ENCODE peak calls at places on chromosomes 7 and 10, in six cellular contexts. N is upper lobe of right lung; W is CD8-positive, alpha-beta T cell; P is colonic mucosa; S is neural progenitor cell; H is heart right ventricle. Z is an unnamed sample. For H3K4me1, the result is how much of the 10 kb centered on the place peaks cover.

GRCh38 chr7:155920068-155920461 is 107.8 kb upstream of the SHH start:
- DNase-seq in P (no peak), W (no peak), H (no peak), S (no peak), N (no peak), Z (no peak)

GRCh38 chr7:2971914-2972530 is 71.6 kb downstream of the CARD11 start:
- DNase-seq in W (no peak), S (no peak), P (no peak), H (no peak), N (no peak), Z (no peak)

GRCh38 chr7:83827036-83827435 is 178.1 kb upstream of the SEMA3E start:
- DNase-seq in P (no peak), W (no peak), N (no peak), H (no peak), S (no peak), Z (no peak)

GRCh38 chr7:139773372-139773771 is 4.4 kb downstream of the HIPK2 start:
- DNase-seq in N (no peak), S (no peak), W (no peak), P (no peak), H (no peak), Z (no peak)

GRCh38 chr7:17721736-17722285 is 218.5 kb downstream of the SNX13 start:
- DNase-seq in N (no peak), H (no peak), W (no peak), P (no peak), S (peak), Z (no peak)

GRCh38 chr7:149422914-149423285 is 38.0 kb downstream of the ZNF777 start:
- DNase-seq in W (peak), S (no peak), N (peak), P (peak), H (no peak), Z (no peak)

GRCh38 chr10:119917777-119918176 is 25.2 kb downstream of the SEC23IP start:
- DNase-seq in H (no peak), W (no peak), P (no peak), N (no peak), S (no peak), Z (no peak)

GRCh38 chr7:93973134-93973533 is 31.0 kb downstream of the BET1 start:
- DNase-seq in N (no peak), P (no peak), S (no peak), H (no peak), W (no peak), Z (no peak)

GRCh38 chr10:110932505-110933180 is 13.2 kb downstream of the SHOC2 start:
- DNase-seq in S (no peak), N (no peak), P (no peak), H (no peak), W (no peak), Z (no peak)

GRCh38 chr7:15603124-15603523 is 41.3 kb upstream of the AGMO start:
- DNase-seq in P (no peak), H (no peak), N (no peak), W (no peak), S (no peak), Z (no peak)

GRCh38 chr7:129778770-129779601 is 167.5 kb downstream of the NRF1 start:
- DNase-seq in P (peak), H (no peak), W (no peak), S (peak), N (no peak), Z (no peak)

GRCh38 chr7:20449146-20449648 is 118.5 kb downstream of the ITGB8 start:
- DNase-seq in P (no peak), W (no peak), S (no peak), H (no peak), N (no peak), Z (no peak)

GRCh38 chr7:73966941-73967831 is 60.8 kb upstream of the ELN start:
- DNase-seq in P (no peak), H (no peak), W (no peak), N (peak), S (peak), Z (no peak)

GRCh38 chr7:112414855-112415490 is 35.3 kb upstream of the IFRD1 start:
- DNase-seq in W (no peak), H (no peak), N (no peak), S (peak), P (no peak), Z (no peak)

GRCh38 chr10:132122097-132122861 is 56.5 kb downstream of the JAKMIP3 start:
- DNase-seq in N (no peak), W (no peak), S (no peak), H (no peak), P (no peak), Z (no peak)

GRCh38 chr7:35754741-35755140 is 46.1 kb upstream of the SEPTIN7 start:
- DNase-seq in H (no peak), P (no peak), W (no peak), S (no peak), N (no peak), Z (no peak)

GRCh38 chr10:102421645-102422585 is 1.3 kb downstream of the FBXL15 start:
- DNase-seq in P (peak), N (peak), H (no peak), W (no peak), S (peak), Z (no peak)

GRCh38 chr7:44140341-44140740 is 791 bp downstream of the MYL7 start:
- DNase-seq in H (no peak), P (no peak), S (no peak), W (no peak), N (peak), Z (no peak)

GRCh38 chr10:33211123-33211878 is 123.2 kb downstream of the NRP1 start:
- DNase-seq in P (no peak), W (no peak), S (no peak), H (no peak), N (no peak), Z (peak)

GRCh38 chr7:123148813-123149212 is 51.0 kb downstream of the SLC13A1 start:
- DNase-seq in W (no peak), H (no peak), S (no peak), P (no peak), N (no peak), Z (no peak)

DNA sequence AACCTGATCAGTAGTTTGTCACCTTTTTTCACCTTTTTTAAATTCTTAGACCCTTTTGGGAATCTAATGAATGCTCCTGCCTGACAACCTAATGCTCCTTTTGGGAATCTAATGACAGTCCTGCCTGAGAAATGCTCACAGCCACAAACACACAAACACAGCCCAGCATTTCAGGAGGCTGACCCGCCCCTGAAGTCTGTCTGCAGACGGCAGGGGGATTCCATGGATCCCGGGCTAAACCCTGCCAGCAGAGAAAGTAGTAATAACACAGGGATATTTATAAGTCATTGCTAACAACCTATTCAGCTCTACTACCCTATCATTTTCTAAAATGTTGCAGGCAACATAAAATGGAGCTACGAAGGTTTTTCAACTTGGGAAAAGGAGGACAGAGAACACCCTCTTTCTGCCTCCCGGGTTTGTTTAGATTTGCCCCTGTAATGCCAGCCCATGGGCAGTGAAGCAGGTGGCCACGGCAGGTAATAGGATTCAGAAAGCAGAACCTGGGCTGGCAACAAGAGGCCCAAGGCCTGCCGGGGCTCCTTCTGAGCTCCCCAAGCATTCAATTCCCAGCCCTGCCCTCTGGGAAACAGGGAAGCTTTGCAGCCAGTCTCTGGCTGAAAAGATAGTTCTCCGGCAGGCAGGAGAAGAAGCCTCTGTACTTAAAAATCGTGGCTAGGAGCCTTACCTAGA is 65.2 kb downstream of the CREB3L2 start:
- DNase-seq in H (no peak), S (peak), N (no peak), W (no peak), P (no peak), Z (no peak)
- H3K4me1 ChIP-seq in H (half or more), S (under half), N (half or more), W (under half), P (under half), Z (under half)

GRCh38 chr7:14579971-14580370 is 322.6 kb downstream of the DGKB start:
- DNase-seq in N (no peak), H (no peak), W (no peak), S (no peak), P (peak), Z (no peak)

GRCh38 chr7:14585232-14585631 is 317.3 kb downstream of the DGKB start:
- DNase-seq in N (no peak), H (no peak), P (no peak), W (no peak), S (no peak), Z (no peak)

GRCh38 chr7:14582010-14582409 is 320.5 kb downstream of the DGKB start:
- DNase-seq in S (no peak), N (no peak), P (no peak), W (no peak), H (no peak), Z (no peak)

GRCh38 chr7:14583518-14583917 is 319.0 kb downstream of the DGKB start:
- DNase-seq in N (no peak), P (no peak), H (no peak), W (no peak), S (no peak), Z (no peak)
- H3K4me1 ChIP-seq in N (under half), P (under half), H (under half), W (under half), S (under half), Z (under half)

GRCh38 chr7:159097661-159098423 is 46.8 kb downstream of the VIPR2 start:
- DNase-seq in P (no peak), H (no peak), W (no peak), S (peak), N (peak), Z (peak)

GRCh38 chr7:159098795-159099194 is 45.9 kb downstream of the VIPR2 start:
- DNase-seq in W (no peak), S (no peak), N (peak), P (no peak), H (no peak), Z (no peak)

GRCh38 chr7:159099711-159100231 is 44.9 kb downstream of the VIPR2 start:
- DNase-seq in N (peak), H (no peak), S (no peak), W (no peak), P (no peak), Z (peak)

GRCh38 chr7:159099217-159099655 is 45.4 kb downstream of the VIPR2 start:
- DNase-seq in P (no peak), N (peak), S (no peak), W (no peak), H (no peak), Z (no peak)

DNA sequence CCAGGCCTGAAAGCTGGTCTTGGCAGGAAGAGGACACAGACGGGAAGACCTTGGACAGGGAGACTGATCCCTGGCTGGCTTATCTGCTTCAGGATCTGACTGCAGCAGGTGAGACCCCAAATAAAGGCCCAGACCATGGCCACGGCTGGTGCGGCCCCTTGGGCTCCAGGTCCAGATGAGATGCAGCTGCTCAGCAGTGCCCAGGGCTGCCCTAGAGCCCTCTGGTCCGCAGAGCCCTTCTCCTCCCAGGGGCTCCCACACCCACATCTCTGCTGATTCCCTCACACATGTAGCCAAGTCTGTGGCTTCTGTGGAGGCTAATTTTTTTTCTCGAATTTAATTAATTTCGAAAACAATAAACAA is 46.3 kb downstream of the VIPR2 start:
- DNase-seq in P (no peak), H (no peak), S (no peak), W (no peak), N (peak), Z (peak)
- H3K4me1 ChIP-seq in P (under half), H (under half), S (under half), W (under half), N (under half), Z (half or more)

DNA sequence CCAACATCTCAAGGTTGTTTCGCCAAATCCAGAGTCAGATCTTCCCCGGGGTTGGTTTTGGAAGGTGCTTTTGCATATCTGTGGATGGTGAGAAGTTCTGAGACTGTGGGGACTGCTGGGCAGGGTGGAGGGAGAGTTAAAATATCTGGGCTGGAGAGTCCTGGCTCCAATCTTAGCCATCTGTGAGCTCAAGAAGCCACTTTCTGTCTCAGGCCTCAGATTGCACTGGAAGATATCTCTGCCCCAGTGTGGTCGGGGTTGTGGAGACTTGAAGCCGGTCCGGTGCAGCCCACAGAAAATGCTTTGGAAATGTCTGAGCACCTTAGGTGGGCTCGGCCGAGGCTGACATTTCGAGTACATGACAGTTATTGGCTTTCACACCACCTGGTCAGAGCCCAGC is 72.2 kb upstream of the SFMBT2 start:
- DNase-seq in N (no peak), S (no peak), P (no peak), W (no peak), H (no peak), Z (no peak)
- H3K4me1 ChIP-seq in N (under half), S (under half), P (under half), W (half or more), H (under half), Z (under half)

GRCh38 chr7:151250181-151251095 is 1.9 kb upstream of the SMARCD3 start:
- DNase-seq in N (no peak), P (no peak), W (no peak), H (no peak), S (no peak), Z (no peak)
- H3K4me1 ChIP-seq in N (under half), P (under half), W (under half), H (half or more), S (half or more), Z (under half)

GRCh38 chr10:77926566-77927342 is at the start of gene DLG5:
- DNase-seq in N (peak), H (peak), P (peak), W (no peak), S (peak), Z (peak)
- H3K4me1 ChIP-seq in N (under half), H (under half), P (under half), W (under half), S (under half), Z (under half)

GRCh38 chr7:24829787-24830186 is 72.5 kb upstream of the GSDME start:
- DNase-seq in S (no peak), N (no peak), P (no peak), W (no peak), H (no peak), Z (no peak)
- H3K4me1 ChIP-seq in S (under half), N (under half), P (under half), W (under half), H (under half), Z (under half)

GRCh38 chr10:8069627-8070026 is 15.1 kb downstream of the GATA3 start:
- DNase-seq in H (no peak), P (no peak), S (no peak), W (no peak), N (no peak), Z (no peak)

GRCh38 chr10:8072211-8072610 is 17.7 kb downstream of the GATA3 start:
- DNase-seq in P (no peak), W (no peak), N (no peak), H (no peak), S (no peak), Z (no peak)

GRCh38 chr10:8070440-8070839 is 16.0 kb downstream of the GATA3 start:
- DNase-seq in P (no peak), N (no peak), S (no peak), H (no peak), W (no peak), Z (no peak)

GRCh38 chr10:8071666-8072065 is 17.2 kb downstream of the GATA3 start:
- DNase-seq in H (no peak), S (no peak), N (no peak), W (no peak), P (no peak), Z (no peak)

GRCh38 chr10:8071006-8071405 is 16.5 kb downstream of the GATA3 start:
- DNase-seq in S (no peak), H (no peak), N (no peak), W (no peak), P (no peak), Z (no peak)
- H3K4me1 ChIP-seq in S (under half), H (under half), N (under half), W (under half), P (under half), Z (under half)

GRCh38 chr7:100208911-100209408 is 10.8 kb upstream of the PVRIG start:
- DNase-seq in W (peak), H (no peak), P (no peak), N (no peak), S (no peak), Z (no peak)
- H3K4me1 ChIP-seq in W (half or more), H (under half), P (under half), N (under half), S (under half), Z (under half)

GRCh38 chr7:88253640-88254039 is 33.8 kb upstream of the SRI start:
- DNase-seq in S (no peak), P (no peak), N (no peak), W (no peak), H (no peak), Z (no peak)
- H3K4me1 ChIP-seq in S (under half), P (under half), N (under half), W (under half), H (under half), Z (under half)

Z was measured in ascending aorta.